ENCODE peak calls at places on chromosomes 3 and 15, in five cellular contexts. O is colonic mucosa, T is adrenal gland, B is A673, L is brain microvascular endothelial cell. H is an unnamed sample. For H3K27me3, the result is how much of the 10 kb centered on the place peaks cover.

GRCh38 chr3:196648856-196649255 is 9.4 kb downstream of the NRROS start:
- DNase-seq in O (no peak), T (no peak), B (no peak), L (no peak), H (no peak)

GRCh38 chr15:59329570-59330350 is 42.9 kb downstream of the MYO1E start:
- DNase-seq in O (no peak), T (no peak), B (no peak), L (peak), H (no peak)

GRCh38 chr3:13037458-13038117 is 35.6 kb downstream of the IQSEC1 start:
- DNase-seq in O (no peak), T (no peak), B (no peak), L (no peak), H (no peak)

GRCh38 chr15:82317091-82317489 is 32.2 kb downstream of the GOLGA6L10 start:
- DNase-seq in O (no peak), T (no peak), B (no peak), L (no peak), H (no peak)

GRCh38 chr15:71571641-71572040 is 238.7 kb upstream of the NR2E3 start:
- DNase-seq in O (no peak), T (no peak), B (no peak), L (no peak), H (no peak)

GRCh38 chr3:194070634-194071409 is 65.1 kb upstream of the HES1 start:
- DNase-seq in O (peak), T (peak), B (peak), L (peak), H (peak)

GRCh38 chr3:125582707-125583106 is 12.6 kb downstream of the OSBPL11 start:
- DNase-seq in O (no peak), T (no peak), B (peak), L (no peak), H (no peak)

GRCh38 chr3:75737831-75738493 is 47.4 kb downstream of the ZNF717 start:
- DNase-seq in O (no peak), T (no peak), B (no peak), L (no peak), H (no peak)

GRCh38 chr3:113117511-113118302 is 93.7 kb upstream of the BOC start:
- DNase-seq in O (no peak), T (no peak), B (peak), L (peak), H (no peak)

GRCh38 chr3:47016934-47017435 is 37.5 kb downstream of the NBEAL2 start:
- DNase-seq in O (no peak), T (no peak), B (peak), L (peak), H (no peak)

GRCh38 chr3:148146947-148147346 is 550.8 kb upstream of the AGTR1 start:
- DNase-seq in O (no peak), T (no peak), B (peak), L (peak), H (no peak)

GRCh38 chr15:31338879-31339557 is 12.4 kb downstream of the KLF13 start:
- DNase-seq in O (no peak), T (peak), B (peak), L (peak), H (no peak)

GRCh38 chr15:73927476-73928240 is 1.4 kb downstream of the LOXL1 start:
- DNase-seq in O (peak), T (peak), B (peak), L (peak), H (peak)

GRCh38 chr15:71043373-71043772 is 71.9 kb upstream of the THSD4 start:
- DNase-seq in O (no peak), T (peak), B (no peak), L (no peak), H (no peak)

GRCh38 chr15:42728562-42728961 is 8.4 kb downstream of the CDAN1 start:
- DNase-seq in O (no peak), T (no peak), B (no peak), L (no peak), H (no peak)

GRCh38 chr3:112111785-112112402 is 21.2 kb downstream of the GCSAM start:
- DNase-seq in O (peak), T (peak), B (peak), L (peak), H (peak)

GRCh38 chr3:107938128-107938527 is 152.7 kb downstream of the CD47 start:
- DNase-seq in O (peak), T (no peak), B (peak), L (no peak), H (no peak)

GRCh38 chr3:27423463-27423862 is 54.3 kb upstream of the NEK10 start:
- DNase-seq in O (no peak), T (no peak), B (no peak), L (peak), H (no peak)

GRCh38 chr3:107643038-107643883 is 120.5 kb downstream of the BBX start:
- DNase-seq in O (no peak), T (no peak), B (peak), L (no peak), H (no peak)

GRCh38 chr3:130896101-130896500 is 2.2 kb downstream of the ATP2C1 start:
- DNase-seq in O (no peak), T (no peak), B (peak), L (peak), H (no peak)

GRCh38 chr3:4524423-4524769 is 31.2 kb downstream of the ITPR1 start:
- DNase-seq in O (no peak), T (no peak), B (no peak), L (no peak), H (no peak)

DNA sequence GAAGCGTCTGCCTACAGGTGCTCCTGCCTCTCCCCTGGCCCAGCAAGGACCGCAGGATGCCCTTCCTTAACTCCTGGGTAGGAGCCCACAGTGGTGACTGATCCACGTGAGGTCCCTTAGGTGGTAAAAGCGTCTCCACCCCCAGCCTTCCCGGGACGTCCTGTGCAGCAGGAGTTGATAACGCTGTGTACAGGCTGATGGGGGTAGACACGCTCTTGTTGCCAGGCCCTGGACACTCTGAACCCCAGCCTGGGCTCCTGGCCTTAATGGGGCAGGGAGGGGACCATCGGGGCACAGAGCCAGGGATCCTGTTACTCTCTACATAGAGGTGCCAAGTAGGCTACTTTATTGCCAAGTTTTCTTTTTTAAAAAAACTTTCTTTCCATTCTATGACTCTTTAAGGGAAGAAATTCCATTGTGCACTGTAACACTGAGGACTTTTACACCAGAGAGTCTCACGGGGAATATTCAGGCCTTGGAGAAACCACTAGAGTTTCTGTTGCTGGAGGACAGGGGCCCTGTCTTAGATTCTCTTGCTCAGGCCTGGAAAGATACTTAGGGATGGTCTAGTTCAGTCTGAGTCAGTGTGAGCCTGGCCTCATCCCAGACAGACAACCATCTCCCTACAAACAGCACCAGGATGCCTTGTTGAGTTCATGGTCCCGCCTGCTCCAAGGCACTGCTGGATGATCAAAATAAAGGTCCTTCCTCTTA is 104.3 kb upstream of the RNU6-1 start:
- DNase-seq in O (no peak), T (no peak), B (no peak), L (no peak), H (no peak)
- H3K27ac ChIP-seq in O (no peak), T (no peak), B (no peak), L (no peak), H (peak)

DNA sequence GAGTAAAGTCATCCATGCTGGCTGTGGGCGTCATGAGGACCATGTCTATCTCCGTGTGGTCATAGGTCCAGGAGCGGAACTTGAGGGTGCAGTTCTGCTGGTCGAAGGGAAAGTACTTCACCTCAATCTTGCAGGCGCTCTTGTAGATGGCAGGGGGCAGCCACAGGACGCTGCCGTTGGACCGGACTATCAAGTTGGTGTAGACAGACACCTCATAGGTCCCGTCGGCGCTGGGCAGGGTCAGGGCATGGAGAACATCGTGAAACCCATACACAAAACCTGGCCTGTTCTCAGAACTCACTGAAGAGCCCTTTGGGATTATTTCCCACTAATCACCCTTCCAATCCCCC is 8.9 kb upstream of the CHRNA3 start:
- DNase-seq in O (no peak), T (no peak), B (no peak), L (no peak), H (no peak)
- H3K27me3 ChIP-seq in O (under half), T (under half), B (half or more), L (under half), H (under half)

GRCh38 chr3:42750834-42751233 is 22.2 kb downstream of the CCDC13 start:
- DNase-seq in O (no peak), T (no peak), B (no peak), L (no peak), H (no peak)

GRCh38 chr3:42751609-42752008 is 21.4 kb downstream of the CCDC13 start:
- DNase-seq in O (no peak), T (peak), B (no peak), L (no peak), H (no peak)

GRCh38 chr3:42749753-42750231 is 23.3 kb downstream of the CCDC13 start:
- DNase-seq in O (no peak), T (no peak), B (no peak), L (no peak), H (no peak)

GRCh38 chr3:42747581-42747980 is 25.5 kb downstream of the CCDC13 start:
- DNase-seq in O (no peak), T (no peak), B (peak), L (no peak), H (no peak)

DNA sequence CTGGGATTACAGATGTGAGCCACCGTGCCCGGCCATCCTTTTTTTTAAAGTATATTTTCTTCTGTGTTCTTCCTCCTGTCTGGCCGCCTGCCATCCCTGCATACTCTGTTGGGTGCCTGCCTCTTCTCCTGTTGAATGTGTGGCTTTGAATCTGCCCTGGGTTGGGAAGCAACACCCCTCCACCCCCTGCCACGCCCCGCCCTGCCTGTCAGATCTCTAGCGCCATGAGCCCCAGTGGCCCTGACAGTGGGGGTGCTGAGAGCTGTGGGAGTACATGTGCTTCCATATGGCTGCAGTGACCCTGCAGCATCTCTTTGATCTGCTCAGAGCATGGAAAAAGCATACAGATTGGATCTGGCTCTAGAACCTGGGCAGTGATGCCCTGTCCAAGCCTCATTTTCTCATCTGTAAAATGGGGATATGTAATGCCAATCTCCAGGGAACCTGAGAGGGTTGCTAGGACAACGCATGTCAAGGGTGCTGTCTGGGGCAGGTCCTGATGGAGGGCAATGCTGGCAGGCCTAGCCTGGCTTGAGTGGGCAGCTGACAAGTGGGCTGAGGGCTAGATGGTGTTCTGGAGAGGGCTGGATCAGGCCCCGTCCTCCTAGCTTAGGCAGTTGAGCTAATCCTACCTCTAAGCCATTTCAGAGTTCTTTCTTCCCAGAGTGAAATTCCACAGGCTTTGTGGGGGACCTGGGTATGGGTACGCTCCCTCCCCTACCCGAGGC is 23.9 kb downstream of the CCDC13 start:
- DNase-seq in O (no peak), T (no peak), B (no peak), L (no peak), H (peak)
- H3K27ac ChIP-seq in O (no peak), T (no peak), B (no peak), L (no peak), H (peak)

GRCh38 chr3:142961539-142961938 is 1.9 kb downstream of the PAQR9 start:
- DNase-seq in O (no peak), T (no peak), B (no peak), L (no peak), H (no peak)
- H3K27me3 ChIP-seq in O (under half), T (under half), B (half or more), L (under half), H (half or more)

H was measured in transverse colon.